ENCODE peak calls at places on chromosomes 11 and 22, in five cellular contexts. D is activated CD8-positive, alpha-beta memory T cell treated with anti-CD3 and anti-CD28 coated beads for 4 hours; S is CD4-positive, alpha-beta T cell; H is effector memory CD4-positive, alpha-beta T cell; A is EL. R is an unnamed sample.

GRCh38 chr11:10459029-10459970 is 4.2 kb downstream of the AMPD3 start:
- DNase-seq in D (peak), S (peak), H (peak), A (no peak), R (peak)

GRCh38 chr11:12460441-12460840 is 83.1 kb downstream of the PARVA start:
- DNase-seq in D (no peak), S (no peak), H (no peak), A (no peak), R (no peak)

GRCh38 chr22:21754523-21755128 is 19.0 kb upstream of the YPEL1 start:
- DNase-seq in D (no peak), S (no peak), H (no peak), A (no peak), R (no peak)

GRCh38 chr22:25077964-25078363 is 121.7 kb upstream of the CRYBB3 start:
- DNase-seq in D (no peak), S (no peak), H (no peak), A (no peak), R (no peak)

GRCh38 chr11:114889464-114890065 is 211.2 kb downstream of the NXPE2 start:
- DNase-seq in D (no peak), S (no peak), H (no peak), A (no peak), R (no peak)

GRCh38 chr11:113470233-113470632 is 5.0 kb downstream of the DRD2 start:
- DNase-seq in D (no peak), S (no peak), H (no peak), A (no peak), R (no peak)

GRCh38 chr11:68441466-68442230 is 18.9 kb upstream of the PPP6R3 start:
- DNase-seq in D (no peak), S (no peak), H (no peak), A (no peak), R (no peak)

GRCh38 chr11:8239056-8239455 is 24.6 kb downstream of the LMO1 start:
- DNase-seq in D (no peak), S (no peak), H (no peak), A (no peak), R (no peak)

GRCh38 chr11:128809128-128809527 is 58.0 kb downstream of the KCNJ1 start:
- DNase-seq in D (no peak), S (no peak), H (no peak), A (no peak), R (no peak)

GRCh38 chr11:79439430-79439892 is 1.4 kb downstream of the TENM4 start:
- DNase-seq in D (no peak), S (no peak), H (no peak), A (no peak), R (no peak)

GRCh38 chr11:30131535-30131934 is 99.3 kb upstream of the FSHB start:
- DNase-seq in D (no peak), S (no peak), H (no peak), A (no peak), R (no peak)

GRCh38 chr11:119716475-119717057 is 12.4 kb downstream of the NECTIN1 start:
- DNase-seq in D (no peak), S (no peak), H (no peak), A (no peak), R (no peak)

GRCh38 chr11:119692547-119692834 is 36.5 kb downstream of the NECTIN1 start:
- DNase-seq in D (no peak), S (no peak), H (no peak), A (no peak), R (no peak)

GRCh38 chr11:18080451-18080850 is 25.4 kb downstream of the SAAL1 start:
- DNase-seq in D (no peak), S (no peak), H (no peak), A (no peak), R (no peak)

GRCh38 chr11:22474621-22475020 is 136.4 kb downstream of the SLC17A6 start:
- DNase-seq in D (no peak), S (no peak), H (no peak), A (no peak), R (no peak)

GRCh38 chr22:36285017-36285416 is 32.1 kb downstream of the APOL1 start:
- DNase-seq in D (no peak), S (no peak), H (no peak), A (no peak), R (no peak)

GRCh38 chr11:122727101-122727929 is 71.8 kb downstream of the UBASH3B start:
- DNase-seq in D (no peak), S (no peak), H (no peak), A (no peak), R (no peak)

R was measured in T-helper 9 cell.